ENCODE peak calls at places on chromosomes 6 and 20, in nine cellular contexts. X is right lobe of liver, W is PC-3, T is lung, J is HepG2, P is aorta, L is heart left ventricle, B is heart right ventricle, I is upper lobe of left lung. D is an unnamed sample. For H3K36me3, the result is how much of the 10 kb centered on the place peaks cover.

GRCh38 chr6:25302677-25303128 is 23.5 kb downstream of the CARMIL1 start:
- ATAC-seq in J (peak), L (peak), I (peak), X (no peak), P (peak), T (peak), W (no peak), B (peak), D (peak)

GRCh38 chr6:105641507-105641906 is 238.6 kb upstream of the PREP start:
- ATAC-seq in J (no peak), W (no peak), B (no peak), I (no peak), X (no peak), P (no peak), T (no peak), L (no peak), D (no peak)

GRCh38 chr6:134805163-134805562 is 144.7 kb downstream of the ALDH8A1 start:
- ATAC-seq in I (peak), W (no peak), X (no peak), B (no peak), T (no peak), J (no peak), L (no peak), P (no peak), D (no peak)

GRCh38 chr6:105873256-105873704 is 212.9 kb upstream of the PRDM1 start:
- ATAC-seq in X (no peak), W (peak), B (no peak), L (no peak), I (no peak), T (no peak), J (no peak), P (no peak), D (no peak)

GRCh38 chr20:48359692-48360337 is 468.0 kb downstream of the PREX1 start:
- ATAC-seq in X (no peak), I (peak), J (peak), P (no peak), W (no peak), T (no peak), B (no peak), L (no peak), D (no peak)

GRCh38 chr6:143586557-143586956 is 75.0 kb upstream of the FUCA2 start:
- ATAC-seq in I (no peak), J (no peak), B (no peak), T (no peak), L (no peak), W (no peak), P (no peak), X (no peak), D (no peak)

GRCh38 chr6:24931752-24932691 is 3.7 kb downstream of the RIPOR2 start:
- ATAC-seq in L (no peak), T (no peak), J (no peak), W (peak), X (no peak), P (no peak), B (no peak), I (no peak), D (no peak)

GRCh38 chr6:29531668-29532067 is 27.9 kb downstream of the UBD start:
- ATAC-seq in L (no peak), X (no peak), J (no peak), W (no peak), I (no peak), B (no peak), P (no peak), T (no peak), D (no peak)

GRCh38 chr6:130162421-130162820 is 60.3 kb downstream of the SAMD3 start:
- ATAC-seq in B (no peak), I (no peak), W (no peak), T (no peak), L (no peak), J (no peak), P (no peak), X (no peak), D (no peak)

GRCh38 chr6:123962508-123962907 is 158.8 kb downstream of the NKAIN2 start:
- ATAC-seq in P (no peak), L (no peak), I (peak), X (peak), T (peak), W (no peak), B (no peak), J (no peak), D (no peak)

GRCh38 chr6:156917213-156917612 is 140.0 kb downstream of the ARID1B start:
- ATAC-seq in J (no peak), P (no peak), X (no peak), T (no peak), B (no peak), L (no peak), I (no peak), W (no peak), D (no peak)

GRCh38 chr6:169078399-169079145 is 175.1 kb downstream of the THBS2 start:
- ATAC-seq in W (no peak), L (no peak), X (no peak), I (no peak), J (no peak), P (no peak), B (no peak), T (no peak), D (no peak)

GRCh38 chr6:12324096-12324495 is 33.9 kb downstream of the EDN1 start:
- ATAC-seq in P (no peak), I (peak), J (peak), B (peak), T (peak), W (peak), L (no peak), X (peak), D (no peak)

GRCh38 chr6:117444600-117444999 is 18.9 kb upstream of the ROS1 start:
- ATAC-seq in I (no peak), P (no peak), T (no peak), W (no peak), X (no peak), B (no peak), J (no peak), L (no peak), D (no peak)

GRCh38 chr6:46927066-46927465 is 5.3 kb upstream of the ADGRF5 start:
- ATAC-seq in X (no peak), J (no peak), B (no peak), W (peak), P (no peak), L (no peak), T (no peak), I (no peak), D (no peak)

GRCh38 chr6:82881519-82881918 is 184.1 kb downstream of the UBE3D start:
- ATAC-seq in X (no peak), T (no peak), L (no peak), B (no peak), J (no peak), I (no peak), P (no peak), W (no peak), D (no peak)

GRCh38 chr6:22045261-22045912 is 251.4 kb downstream of the PRL start:
- ATAC-seq in I (no peak), X (no peak), T (no peak), P (no peak), W (no peak), B (no peak), L (no peak), J (no peak), D (no peak)

GRCh38 chr6:142683688-142684087 is 261.3 kb downstream of the HIVEP2 start:
- ATAC-seq in L (no peak), P (no peak), J (no peak), T (no peak), X (no peak), W (no peak), B (no peak), I (no peak), D (no peak)

GRCh38 chr6:5184878-5185277 is 75.9 kb downstream of the LYRM4 start:
- ATAC-seq in L (no peak), P (no peak), T (no peak), I (no peak), X (no peak), W (no peak), J (no peak), B (no peak), D (no peak)

GRCh38 chr20:57500941-57501340 is 24.0 kb downstream of the CTCFL start:
- ATAC-seq in X (no peak), J (no peak), L (no peak), P (no peak), I (no peak), T (no peak), B (no peak), W (no peak), D (no peak)

GRCh38 chr6:149368065-149368464 is 32.0 kb upstream of the SUMO4 start:
- ATAC-seq in J (no peak), P (no peak), W (no peak), T (no peak), I (no peak), L (no peak), B (no peak), X (peak), D (no peak)

GRCh38 chr6:49332781-49333180 is 130.3 kb downstream of the MMUT start:
- ATAC-seq in J (no peak), P (no peak), X (no peak), L (no peak), T (no peak), I (no peak), B (no peak), W (no peak), D (no peak)

GRCh38 chr6:38724343-38724742 is 9.2 kb downstream of the DNAH8 start:
- ATAC-seq in B (no peak), I (no peak), X (no peak), P (no peak), T (no peak), W (peak), J (no peak), L (no peak), D (no peak)

GRCh38 chr20:23091741-23092408 is 5.8 kb upstream of the CD93 start:
- ATAC-seq in P (no peak), I (no peak), J (no peak), X (peak), B (peak), T (no peak), L (no peak), W (no peak), D (no peak)

GRCh38 chr6:163668061-163668426 is 253.5 kb downstream of the QKI start:
- ATAC-seq in X (no peak), L (no peak), W (no peak), P (no peak), B (no peak), T (no peak), J (no peak), I (no peak), D (no peak)

GRCh38 chr20:38861071-38861401 is 55.5 kb downstream of the PPP1R16B start:
- ATAC-seq in X (no peak), B (no peak), J (no peak), I (no peak), T (no peak), L (no peak), W (no peak), P (no peak), D (no peak)

GRCh38 chr6:81788748-81789147 is 36.3 kb upstream of the TENT5A start:
- ATAC-seq in L (no peak), T (no peak), W (no peak), B (no peak), X (peak), I (no peak), P (no peak), J (peak), D (no peak)

GRCh38 chr6:133705071-133705470 is 183.8 kb upstream of the TCF21 start:
- ATAC-seq in P (peak), X (no peak), I (no peak), J (no peak), B (peak), T (no peak), W (peak), L (no peak), D (peak)

GRCh38 chr20:17897566-17898307 is 70.9 kb downstream of the SNX5 start:
- ATAC-seq in P (no peak), J (peak), B (no peak), X (no peak), I (no peak), L (no peak), T (no peak), W (peak), D (no peak)

GRCh38 chr6:11439017-11439420 is 98.5 kb upstream of the TMEM170B start:
- ATAC-seq in I (no peak), J (no peak), T (no peak), X (no peak), L (no peak), P (peak), B (peak), W (no peak), D (no peak)

GRCh38 chr6:156009656-156010055 is 554.0 kb upstream of the NOX3 start:
- ATAC-seq in P (no peak), I (no peak), J (no peak), L (no peak), T (no peak), W (no peak), B (no peak), X (no peak), D (no peak)

GRCh38 chr6:141700836-141701235 is 431.9 kb upstream of the GJE1 start:
- ATAC-seq in P (no peak), W (no peak), B (no peak), L (no peak), J (no peak), X (no peak), I (no peak), T (no peak), D (no peak)

GRCh38 chr6:125718109-125718508 is 31.3 kb upstream of the HEY2 start:
- ATAC-seq in B (no peak), T (no peak), J (no peak), P (no peak), X (peak), W (no peak), L (no peak), I (no peak), D (no peak)

GRCh38 chr20:47568837-47569410 is 67.2 kb downstream of the NCOA3 start:
- ATAC-seq in J (no peak), X (no peak), P (no peak), L (no peak), W (no peak), I (no peak), B (no peak), T (no peak), D (no peak)

GRCh38 chr6:144575327-144575726 is 290.2 kb downstream of the UTRN start:
- ATAC-seq in J (no peak), B (no peak), T (no peak), I (no peak), P (no peak), W (no peak), X (no peak), L (no peak), D (no peak)

DNA sequence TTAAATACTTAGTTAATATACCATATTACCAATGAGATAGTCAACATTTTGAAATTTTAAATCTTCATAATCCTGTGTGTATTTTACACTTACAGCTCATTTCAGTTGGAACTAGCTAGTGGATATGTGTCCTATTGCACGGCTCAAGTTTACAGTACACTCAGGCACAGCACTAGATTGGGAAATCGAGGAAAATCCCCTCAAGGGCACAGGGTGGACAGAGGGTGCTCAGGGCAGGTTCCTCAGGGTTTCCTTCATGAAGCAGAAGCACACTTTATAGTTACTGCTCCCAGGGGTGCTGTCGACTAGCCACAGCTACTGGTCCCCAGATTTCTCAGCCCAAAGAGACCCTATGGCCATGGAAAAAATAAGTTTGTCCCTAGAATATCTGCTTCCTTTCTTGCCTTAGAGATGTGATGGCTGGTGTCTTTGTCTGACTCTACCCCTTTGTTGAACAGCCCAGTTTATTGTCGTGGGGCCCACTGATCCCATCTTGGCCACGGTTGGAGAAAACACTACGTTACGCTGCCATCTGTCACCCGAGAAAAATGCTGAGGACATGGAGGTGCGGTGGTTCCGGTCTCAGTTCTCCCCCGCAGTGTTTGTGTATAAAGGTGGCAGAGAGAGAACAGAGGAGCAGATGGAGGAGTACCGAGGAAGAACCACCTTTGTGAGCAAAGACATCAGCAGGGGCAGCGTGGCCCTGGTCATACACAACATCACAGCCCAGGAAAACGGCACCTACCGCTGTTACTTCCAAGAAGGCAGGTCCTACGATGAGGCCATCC is 1.5 kb downstream of the BTN2A1 start:
- ATAC-seq in X (no peak), I (no peak), J (no peak), T (no peak), B (no peak), P (no peak), W (no peak), L (no peak), D (no peak)
- H3K36me3 ChIP-seq in X (under half), I (under half), J (under half), T (under half), B (under half), P (under half), W (under half), L (half or more), D (half or more)

GRCh38 chr6:43038727-43039126 is 14.9 kb downstream of the CUL7 start:
- ATAC-seq in X (no peak), B (no peak), L (no peak), J (no peak), T (no peak), W (no peak), P (no peak), I (no peak), D (no peak)
- H3K36me3 ChIP-seq in X (under half), B (under half), L (half or more), J (under half), T (under half), W (under half), P (under half), I (half or more), D (under half)

DNA sequence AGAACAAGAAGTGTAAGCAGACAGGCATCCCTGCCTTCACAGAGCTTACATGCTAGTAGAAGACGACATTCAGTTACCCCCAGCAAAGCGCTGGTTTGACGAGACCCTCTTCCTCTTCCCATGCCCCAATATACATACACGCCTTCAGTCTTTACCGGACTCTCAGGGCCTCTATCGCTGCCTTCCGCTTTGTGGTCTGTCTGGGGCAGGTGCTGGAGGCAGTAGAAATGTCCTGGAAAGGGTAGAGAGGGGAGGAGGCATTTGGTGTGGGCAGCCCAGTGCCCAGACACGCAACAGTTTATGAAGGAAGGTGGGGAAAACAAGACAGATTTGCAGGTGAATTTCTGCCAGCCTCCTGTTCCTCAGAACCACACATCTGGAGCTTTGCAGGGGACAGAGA is 6.0 kb downstream of the SMPD2 start:
- ATAC-seq in T (no peak), B (no peak), P (no peak), W (no peak), J (no peak), X (no peak), I (no peak), L (no peak), D (no peak)
- H3K36me3 ChIP-seq in T (under half), B (under half), P (under half), W (under half), J (under half), X (under half), I (under half), L (under half), D (half or more)

DNA sequence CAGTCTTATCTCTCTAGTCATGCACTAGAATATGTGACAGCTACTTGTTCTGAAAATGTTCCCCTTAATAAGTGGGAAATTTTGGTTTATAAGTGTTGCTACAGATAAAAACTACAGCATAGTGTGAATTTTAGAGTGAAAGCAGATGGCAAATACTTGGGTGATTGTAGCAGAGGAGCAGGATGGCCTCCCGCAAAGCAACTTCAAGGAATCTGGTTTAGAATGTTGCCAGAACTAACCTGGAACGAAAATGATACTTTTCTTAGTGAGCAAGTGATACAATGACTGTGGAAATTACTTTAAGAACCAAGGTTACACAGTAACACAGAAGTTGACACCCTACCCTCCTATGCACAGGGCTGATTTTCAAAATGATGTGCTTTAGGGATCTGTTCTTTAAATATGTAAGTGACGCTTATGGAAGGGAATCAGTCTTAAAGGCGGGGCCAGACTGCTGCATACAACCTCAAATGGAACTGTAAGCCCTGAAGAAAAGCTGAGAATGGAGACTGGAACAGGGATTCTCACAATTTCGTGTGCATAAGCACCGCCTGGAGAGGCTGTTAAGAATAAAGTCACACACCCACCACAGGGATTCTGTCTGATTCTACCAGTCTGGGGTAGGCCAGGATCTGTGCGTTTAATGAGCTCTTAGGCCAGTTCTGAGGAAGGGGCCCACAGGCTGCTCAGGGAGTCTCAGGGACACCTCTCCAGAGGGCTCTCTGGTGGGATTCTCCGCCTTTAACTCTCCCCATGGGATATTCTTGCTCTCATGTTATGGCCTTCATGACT is 97.9 kb downstream of the FYN start:
- ATAC-seq in X (no peak), T (no peak), P (no peak), J (no peak), B (no peak), I (no peak), L (no peak), W (no peak), D (no peak)
- H3K36me3 ChIP-seq in X (under half), T (under half), P (under half), J (under half), B (under half), I (under half), L (under half), W (under half), D (under half)

DNA sequence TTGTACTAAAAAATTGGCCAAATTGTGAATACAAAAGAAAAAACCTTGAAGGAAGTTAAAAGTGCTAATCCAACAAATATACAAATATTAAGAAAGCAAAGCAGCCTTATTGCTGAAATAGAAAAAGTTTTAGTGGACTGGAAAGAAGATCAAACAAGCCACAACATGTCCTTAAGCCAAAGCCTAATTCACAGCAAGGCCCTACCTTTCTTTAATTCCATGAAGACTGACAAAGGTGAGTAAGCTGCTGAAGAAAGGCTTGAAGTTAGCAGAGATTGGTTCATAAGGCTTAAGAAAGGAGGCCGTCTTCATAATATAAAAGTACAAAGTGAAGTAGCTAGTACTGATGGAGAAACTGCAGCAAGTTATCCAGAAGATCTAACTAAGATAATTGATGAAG is 53.5 kb downstream of the TINAG start:
- ATAC-seq in L (no peak), X (no peak), W (no peak), B (no peak), I (no peak), J (no peak), P (no peak), T (no peak), D (no peak)
- H3K36me3 ChIP-seq in L (under half), X (under half), W (under half), B (under half), I (under half), J (under half), P (under half), T (under half), D (under half)

GRCh38 chr20:62201173-62202082 is 18.6 kb downstream of the MTG2 start:
- ATAC-seq in P (no peak), I (no peak), T (no peak), B (no peak), J (no peak), W (no peak), X (no peak), L (no peak), D (no peak)
- H3K36me3 ChIP-seq in P (under half), I (half or more), T (under half), B (under half), J (under half), W (under half), X (under half), L (half or more), D (half or more)

D was measured in gastroesophageal sphincter.